ENCODE peak calls at places on chromosomes 12 and 14, in eight cellular contexts. K, N, S, H, J, B, V and D are unnamed samples.

GRCh38 chr12:20122274-20122673 is 246.1 kb upstream of the PDE3A start:
- DNase-seq in V (no peak), B (no peak), K (no peak), S (no peak), H (no peak), N (no peak), J (no peak), D (no peak)

GRCh38 chr14:44339862-44340261 is 167.2 kb downstream of the FSCB start:
- DNase-seq in V (no peak), K (no peak), H (no peak), J (no peak), N (no peak), B (no peak), S (no peak), D (no peak)

GRCh38 chr14:103872492-103873113 is 25.2 kb upstream of the PPP1R13B start:
- DNase-seq in S (no peak), V (no peak), J (peak; percentile 36), N (no peak), H (no peak), K (no peak), B (peak; percentile 54), D (no peak)

GRCh38 chr12:118984206-118984943 is 3.0 kb downstream of the SRRM4 start:
- DNase-seq in N (no peak), B (no peak), J (no peak), S (no peak), K (no peak), H (no peak), V (no peak), D (no peak)

GRCh38 chr14:72715215-72715909 is 178.5 kb downstream of the DPF3 start:
- DNase-seq in B (no peak), S (no peak), J (no peak), N (no peak), K (no peak), V (no peak), H (no peak), D (no peak)

GRCh38 chr12:121858662-121859572 is at the start of gene HPD:
- DNase-seq in S (peak; percentile 55), J (no peak), V (no peak), B (peak; percentile 55), N (no peak), H (no peak), K (no peak), D (no peak)

GRCh38 chr14:76490735-76491134 is 114.8 kb downstream of the ESRRB start:
- DNase-seq in S (no peak), K (no peak), V (no peak), J (no peak), H (no peak), N (no peak), B (no peak), D (no peak)

GRCh38 chr12:51393676-51394545 is 2.7 kb upstream of the GALNT6 start:
- DNase-seq in H (no peak), V (peak; percentile 85), K (no peak), B (no peak), N (no peak), S (no peak), J (peak; percentile 68), D (peak; percentile 97)

GRCh38 chr14:100709252-100709955 is 17.3 kb upstream of the DLK1 start:
- DNase-seq in H (no peak), K (no peak), S (no peak), B (peak; percentile 46), V (no peak), N (no peak), J (no peak), D (no peak)

GRCh38 chr12:52210186-52210924 is 18.5 kb upstream of the KRT80 start:
- DNase-seq in V (peak; percentile 60), K (no peak), J (no peak), S (no peak), N (no peak), B (no peak), H (no peak), D (no peak)

GRCh38 chr12:50617657-50618056 is 112.9 kb downstream of the DIP2B start:
- DNase-seq in N (no peak), K (no peak), V (no peak), S (no peak), H (no peak), J (no peak), B (no peak), D (no peak)

GRCh38 chr14:105455086-105455640 is 19.5 kb upstream of the CRIP2 start:
- DNase-seq in N (no peak), B (no peak), J (no peak), H (no peak), V (no peak), K (no peak), S (no peak), D (no peak)

GRCh38 chr14:102910442-102910841 is 12.0 kb upstream of the AMN start:
- DNase-seq in V (no peak), H (no peak), J (no peak), K (no peak), B (no peak), S (no peak), N (no peak), D (no peak)

GRCh38 chr12:124831590-124831989 is 32.1 kb downstream of the SCARB1 start:
- DNase-seq in B (no peak), K (no peak), V (no peak), H (no peak), J (no peak), S (no peak), N (no peak), D (no peak)

GRCh38 chr12:104990950-104991349 is 4.8 kb downstream of the NOPCHAP1 start:
- DNase-seq in N (no peak), S (no peak), H (no peak), J (no peak), K (no peak), V (no peak), B (no peak), D (no peak)

GRCh38 chr14:71354801-71355200 is 447.5 kb downstream of the PCNX1 start:
- DNase-seq in H (no peak), N (no peak), V (no peak), K (no peak), B (peak; percentile 59), S (no peak), J (no peak), D (no peak)